ENCODE peak calls at places on chromosomes 2 and 18, in seven cellular contexts. R is EH; U is stimulated activated CD4-positive, alpha-beta T cell treated with anti-CD3 and anti-CD28 coated beads, Interleukin-4, amount 100 ng/mL, for 24 hours; C is endothelial cell; P is neural crest cell; S is HTR-8/SVneo; V is aorta. X is an unnamed sample.

GRCh38 chr2:20724500-20725053 is 57.6 kb downstream of the GDF7 start:
- DNase-seq in C (no peak), V (no peak), S (no peak), P (no peak), R (no peak), U (no peak), X (no peak)

GRCh38 chr2:178277741-178278197 is 83.5 kb downstream of the OSBPL6 start:
- DNase-seq in S (peak), V (no peak), P (no peak), R (peak), U (no peak), C (no peak), X (peak)

GRCh38 chr2:222290691-222291484 is 7.9 kb downstream of the PAX3 start:
- DNase-seq in V (no peak), R (peak), S (no peak), U (no peak), P (peak), C (no peak), X (peak)

GRCh38 chr2:210199186-210199765 is 26.0 kb downstream of the ACADL start:
- DNase-seq in R (peak), S (peak), P (no peak), U (no peak), C (no peak), V (no peak), X (no peak)

GRCh38 chr2:95357717-95358280 is 44.7 kb upstream of the FAHD2A start:
- DNase-seq in S (no peak), U (no peak), C (no peak), V (peak), R (no peak), P (no peak), X (no peak)

GRCh38 chr18:61628085-61628484 is 264.7 kb downstream of the RNF152 start:
- DNase-seq in C (no peak), P (no peak), S (no peak), V (no peak), R (peak), U (no peak), X (no peak)

GRCh38 chr2:84873350-84873749 is 7.5 kb downstream of the TRABD2A start:
- DNase-seq in V (no peak), P (no peak), R (no peak), S (no peak), C (no peak), U (no peak), X (no peak)

GRCh38 chr2:213885485-213885884 is 525.4 kb upstream of the VWC2L start:
- DNase-seq in P (no peak), C (no peak), S (no peak), U (no peak), R (no peak), V (no peak), X (no peak)

GRCh38 chr18:78596794-78597193 is 382.8 kb upstream of the SALL3 start:
- DNase-seq in S (no peak), V (no peak), R (no peak), P (no peak), U (no peak), C (no peak), X (peak)

GRCh38 chr2:58938988-58939387 is 697.9 kb upstream of the FANCL start:
- DNase-seq in R (peak), V (no peak), C (no peak), P (no peak), U (no peak), S (no peak), X (no peak)

GRCh38 chr2:65420712-65421431 is 11.5 kb downstream of the SPRED2 start:
- DNase-seq in R (peak), V (no peak), S (peak), P (no peak), U (no peak), C (peak), X (no peak)

GRCh38 chr18:46722051-46722450 is 34.8 kb downstream of the ST8SIA5 start:
- DNase-seq in V (no peak), S (no peak), R (no peak), C (no peak), P (no peak), U (no peak), X (no peak)

GRCh38 chr2:60051991-60052390 is 501.5 kb downstream of the BCL11A start:
- DNase-seq in U (no peak), P (no peak), V (no peak), S (no peak), R (no peak), C (no peak), X (no peak)

GRCh38 chr2:113206251-113206650 is 32.5 kb downstream of the PSD4 start:
- DNase-seq in P (no peak), U (no peak), C (no peak), S (no peak), V (peak), R (no peak), X (no peak)

X was measured in iPS-NIHi11.